ENCODE peak calls at places on chromosomes 13 and 19, in five cellular contexts. G is A549, N is uterus, J is esophagus squamous epithelium, U is adrenal gland. R is an unnamed sample.

GRCh38 chr13:31119966-31120733 is 41.6 kb downstream of the HSPH1 start:
- DNase-seq in U (no peak), N (no peak), J (no peak), G (no peak), R (no peak)

GRCh38 chr13:97122381-97122996 is 99.6 kb upstream of the MBNL2 start:
- DNase-seq in N (no peak), J (no peak), U (no peak), G (peak), R (no peak)

GRCh38 chr13:37488682-37489081 is 109.9 kb downstream of the POSTN start:
- DNase-seq in N (no peak), G (no peak), U (no peak), J (no peak), R (no peak)

GRCh38 chr19:55487884-55488687 is at the start of gene SSC5D:
- DNase-seq in J (no peak), N (peak), G (no peak), U (peak), R (no peak)

GRCh38 chr13:113903912-113904311 is 40.0 kb upstream of the GAS6 start:
- DNase-seq in G (no peak), U (peak), J (no peak), N (no peak), R (no peak)

GRCh38 chr13:31775686-31776085 is 36.4 kb downstream of the RXFP2 start:
- DNase-seq in N (no peak), U (no peak), G (no peak), J (no peak), R (no peak)

GRCh38 chr19:2602391-2603181 is 99.9 kb downstream of the GNG7 start:
- DNase-seq in U (peak), N (peak), J (no peak), G (no peak), R (peak)

GRCh38 chr13:41905600-41906254 is 55.2 kb downstream of the VWA8 start:
- DNase-seq in N (no peak), J (no peak), U (no peak), G (peak), R (no peak)

GRCh38 chr13:114263590-114263989 is 17.8 kb upstream of the UPF3A start:
- DNase-seq in G (no peak), J (no peak), U (no peak), N (no peak), R (no peak)

GRCh38 chr13:101390461-101390860 is 25.8 kb downstream of the NALCN start:
- DNase-seq in N (no peak), J (no peak), G (no peak), U (no peak), R (no peak)

GRCh38 chr19:45096700-45097099 is 3.7 kb downstream of the PPP1R37 start:
- DNase-seq in G (no peak), J (no peak), U (no peak), N (no peak), R (no peak)

GRCh38 chr19:45097450-45097775 is 4.4 kb downstream of the PPP1R37 start:
- DNase-seq in U (no peak), G (no peak), J (no peak), N (no peak), R (no peak)

GRCh38 chr19:45099465-45100201 is 6.7 kb downstream of the PPP1R37 start:
- DNase-seq in N (no peak), U (peak), J (no peak), G (no peak), R (no peak)

GRCh38 chr19:45098521-45099464 is 5.8 kb downstream of the PPP1R37 start:
- DNase-seq in U (peak), G (no peak), J (no peak), N (no peak), R (no peak)

GRCh38 chr19:45097776-45098520 is 5.0 kb downstream of the PPP1R37 start:
- DNase-seq in U (peak), N (peak), J (no peak), G (peak), R (peak)
- TF ChIP-seq POLR2A in U (peak), N (no peak), J (no peak), G (no peak), R (no peak)

DNA sequence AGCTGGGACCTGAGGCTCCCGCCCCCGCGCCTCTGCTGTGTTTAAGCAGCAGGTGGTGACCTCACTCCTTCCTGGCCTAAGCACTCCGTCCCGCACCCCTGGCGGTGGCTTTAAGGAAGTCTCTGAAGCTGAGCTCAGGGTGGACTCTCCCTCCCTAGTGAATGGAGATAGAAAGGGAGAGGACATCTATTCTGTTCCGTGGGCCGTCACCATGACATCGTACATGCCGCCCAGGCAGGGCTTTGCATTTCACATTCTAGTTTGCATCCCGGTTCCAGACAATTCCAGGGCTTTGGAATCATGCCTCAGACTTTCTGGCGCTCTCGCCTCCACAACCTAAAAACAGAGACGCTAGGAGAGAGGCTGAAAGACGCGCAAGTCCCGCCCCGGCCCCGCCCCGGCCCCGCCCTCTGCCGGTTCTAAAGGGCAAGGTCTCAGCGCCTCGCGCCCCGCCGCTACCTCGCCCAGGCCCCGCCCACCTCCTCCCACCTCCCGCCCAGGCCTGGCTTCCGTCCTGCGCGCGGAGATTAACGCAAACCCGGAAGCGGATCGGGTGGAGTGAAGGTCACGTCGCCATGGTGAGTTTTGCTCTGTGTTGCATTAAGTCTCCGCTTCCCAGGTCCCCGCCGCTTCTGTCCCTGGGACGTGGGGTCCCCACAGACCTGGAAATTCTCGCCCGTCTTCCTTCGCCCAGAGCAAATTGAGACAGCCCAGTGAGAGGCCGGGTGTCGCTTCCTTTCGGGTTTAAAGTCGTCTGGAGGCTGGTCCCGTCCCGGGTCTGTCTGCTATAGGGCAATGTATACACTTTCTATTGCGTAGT is at the start of gene ZNF808:
- DNase-seq in N (peak), G (peak), J (peak), U (peak), R (peak)
- TF ChIP-seq POLR2A in N (peak), G (no peak), J (no peak), U (peak), R (no peak)

GRCh38 chr19:1094655-1094977 is 559 bp downstream of the POLR2E start:
- DNase-seq in U (no peak), J (no peak), G (no peak), N (no peak), R (no peak)

GRCh38 chr19:1094978-1095701 is at the start of gene POLR2E:
- DNase-seq in N (peak), U (peak), G (peak), J (peak), R (peak)

GRCh38 chr19:1097810-1098176 is 2.6 kb upstream of the POLR2E start:
- DNase-seq in U (no peak), G (peak), N (no peak), J (no peak), R (no peak)

GRCh38 chr19:1101337-1101698 is 2.5 kb upstream of the GPX4 start:
- DNase-seq in U (peak), N (peak), G (no peak), J (no peak), R (no peak)

DNA sequence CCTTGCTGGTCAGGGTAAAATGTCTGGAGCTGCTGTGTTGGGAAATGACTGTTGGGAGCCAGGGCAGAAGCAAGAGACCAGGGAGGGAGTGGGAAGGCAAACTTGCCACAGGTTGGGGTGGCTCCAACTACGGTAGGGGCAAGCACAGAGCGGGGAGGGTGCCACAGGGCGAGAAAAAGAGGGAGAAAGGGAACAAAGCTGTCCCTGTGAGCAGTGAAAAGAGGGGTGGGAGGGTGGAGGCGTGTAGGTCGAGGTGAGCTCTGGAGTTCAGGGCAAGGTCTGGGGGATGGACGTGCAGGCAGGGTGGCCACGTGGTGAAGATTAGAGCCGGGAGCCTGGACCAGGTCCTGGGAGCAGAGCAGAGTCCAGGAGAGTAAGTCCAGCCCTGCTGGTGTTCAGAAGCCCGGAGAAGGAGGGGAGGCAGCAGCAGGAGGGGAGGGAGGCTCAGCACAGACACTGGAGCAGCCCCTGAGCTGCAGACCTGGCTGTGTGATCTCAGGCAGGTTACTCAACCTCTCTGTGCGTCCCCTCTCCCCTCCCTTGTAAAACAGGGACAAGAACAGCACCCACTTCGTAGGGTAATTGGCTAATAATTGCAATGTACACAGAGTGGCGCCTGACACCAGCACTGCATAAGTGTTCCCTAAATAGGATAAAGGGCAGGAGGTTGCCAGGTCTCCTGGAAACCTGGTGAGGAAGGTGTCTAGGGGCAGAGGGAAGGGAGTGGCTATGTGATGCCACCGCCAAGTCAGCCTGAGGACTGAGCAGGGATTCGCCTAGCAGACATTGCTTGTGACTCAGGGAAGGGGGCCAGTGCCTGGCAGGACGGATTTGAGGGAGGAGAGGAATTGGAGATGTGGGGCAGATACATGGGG is 3.2 kb upstream of the POLR2E start:
- DNase-seq in G (peak), J (no peak), U (no peak), N (no peak), R (no peak)
- TF ChIP-seq POLR2A in G (no peak), J (no peak), U (no peak), N (no peak), R (no peak)

DNA sequence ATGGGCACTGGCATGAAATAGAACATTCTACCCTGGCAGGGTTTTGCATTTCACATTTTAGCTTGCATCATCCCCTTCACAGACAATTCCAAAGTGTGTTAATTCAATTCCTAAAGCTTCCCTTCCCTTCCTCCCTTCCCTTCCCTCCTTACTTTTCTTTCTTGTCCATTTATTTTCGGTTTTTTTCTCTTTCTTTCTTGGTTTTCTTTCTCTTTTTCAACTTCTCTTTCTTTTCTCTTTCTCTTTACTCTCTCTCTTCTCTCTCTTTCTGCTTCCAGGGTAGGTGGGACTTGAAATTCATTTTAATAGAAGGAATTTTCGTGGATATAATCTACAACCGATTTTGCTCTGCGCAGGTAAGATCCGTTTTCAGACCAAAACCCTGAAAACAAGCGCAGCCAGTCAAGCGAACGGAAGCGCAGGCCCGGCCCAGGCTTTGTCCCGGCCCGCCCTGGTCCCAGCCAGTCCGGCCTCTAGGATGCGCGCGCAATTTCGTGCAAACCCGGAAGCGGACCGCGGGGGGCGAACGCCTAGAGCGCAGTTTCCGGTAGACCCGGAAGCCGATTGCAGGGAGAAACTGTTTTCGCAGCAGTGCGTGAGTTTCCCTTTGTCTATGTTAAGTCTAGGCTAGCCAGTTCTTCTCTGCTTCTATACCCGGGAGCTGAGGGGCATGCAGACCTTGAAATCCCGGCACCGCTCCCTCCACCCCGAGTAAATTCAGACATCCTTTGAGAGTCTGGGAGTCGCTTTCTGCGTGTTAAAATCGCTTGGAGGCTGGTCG is at the start of gene ZNF528:
- DNase-seq in J (peak), U (peak), N (peak), G (peak), R (peak)
- TF ChIP-seq POLR2A in J (no peak), U (peak), N (no peak), G (no peak), R (no peak)